ENCODE peak calls at places on chromosome 3, in five cellular contexts. D is upper lobe of right lung, P is T-helper 1 cell, C is GM13976, G is neural progenitor cell. K is an unnamed sample.

GRCh38 chr3:138097192-138097829 is 18.1 kb downstream of the DZIP1L start:
- DNase-seq in C (no peak), P (no peak), G (peak; percentile 15), D (no peak), K (no peak)

GRCh38 chr3:189392969-189393368 is 221.2 kb downstream of the TPRG1 start:
- DNase-seq in C (no peak), G (no peak), P (no peak), D (no peak), K (no peak)

GRCh38 chr3:53525765-53526761 is 31.7 kb downstream of the CACNA1D start:
- DNase-seq in P (no peak), C (no peak), G (no peak), D (no peak), K (no peak)

GRCh38 chr3:174408310-174408709 is 450.8 kb upstream of the NAALADL2 start:
- DNase-seq in G (no peak), C (no peak), P (no peak), D (no peak), K (no peak)

GRCh38 chr3:151560750-151561149 is 99.9 kb upstream of the IGSF10 start:
- DNase-seq in G (no peak), C (no peak), P (no peak), D (no peak), K (no peak)

GRCh38 chr3:127089487-127090145 is 103.3 kb upstream of the PRR23E start:
- DNase-seq in G (no peak), P (no peak), C (no peak), D (no peak), K (no peak)

GRCh38 chr3:144866504-144866903 is 894.9 kb downstream of the DIPK2A start:
- DNase-seq in P (no peak), C (no peak), D (no peak), G (no peak), K (no peak)

GRCh38 chr3:14428087-14429067 is 26.0 kb downstream of the SLC6A6 start:
- DNase-seq in G (no peak), D (no peak), P (no peak), C (no peak), K (no peak)

GRCh38 chr3:119508172-119508845 is 10.0 kb downstream of the TIMMDC1 start:
- DNase-seq in G (no peak), P (no peak), D (no peak), C (peak; percentile 25), K (no peak)

GRCh38 chr3:184360834-184361531 is 422 bp downstream of the CLCN2 start:
- DNase-seq in D (no peak), C (no peak), G (no peak), P (no peak), K (no peak)

GRCh38 chr3:56826831-56827722 is 25.3 kb upstream of the ARHGEF3 start:
- DNase-seq in G (no peak), P (no peak), C (no peak), D (no peak), K (no peak)

GRCh38 chr3:107892960-107893359 is 197.9 kb downstream of the CD47 start:
- DNase-seq in G (no peak), D (no peak), C (no peak), P (no peak), K (no peak)

GRCh38 chr3:107458871-107459270 is 63.9 kb upstream of the BBX start:
- DNase-seq in G (no peak), C (no peak), P (no peak), D (no peak), K (no peak)

GRCh38 chr3:49911124-49911420 is 7.4 kb upstream of the MST1R start:
- DNase-seq in P (no peak), C (no peak), G (no peak), D (no peak), K (no peak)

GRCh38 chr3:8500208-8500961 is 1.2 kb upstream of the LMCD1 start:
- DNase-seq in G (peak; percentile 78), C (no peak), D (no peak), P (no peak), K (no peak)

K was measured in GM12864.